ENCODE peak calls at places on chromosomes 2 and 18, in seven cellular contexts. L, X, A, Z, Y, U and F are unnamed samples.

GRCh38 chr2:161136696-161137324 is 23.4 kb upstream of the TANK start:
- DNase-seq in Z (no peak), Y (peak; percentile 87), U (no peak), A (no peak), L (no peak), X (no peak), F (no peak)

GRCh38 chr18:10122116-10122515 is 208.3 kb downstream of the VAPA start:
- DNase-seq in Z (no peak), Y (no peak), X (no peak), U (no peak), L (no peak), A (no peak), F (no peak)

GRCh38 chr2:239720411-239721365 is 304.5 kb downstream of the NDUFA10 start:
- DNase-seq in L (no peak), Z (no peak), Y (no peak), X (no peak), U (no peak), A (peak; percentile 37), F (no peak)

GRCh38 chr2:215535726-215536125 is 99.9 kb upstream of the FN1 start:
- DNase-seq in Y (no peak), Z (no peak), U (peak; percentile 48), A (no peak), L (no peak), X (no peak), F (no peak)

GRCh38 chr2:30346475-30347169 is 100.4 kb upstream of the LCLAT1 start:
- DNase-seq in A (peak; percentile 55), Y (no peak), Z (no peak), U (no peak), L (no peak), X (no peak), F (no peak)

GRCh38 chr2:29700560-29700959 is 220.8 kb downstream of the ALK start:
- DNase-seq in Y (no peak), A (no peak), X (no peak), L (no peak), U (no peak), Z (no peak), F (no peak)

GRCh38 chr18:23341383-23341782 is 111.7 kb upstream of the RIOK3 start:
- DNase-seq in Y (no peak), X (no peak), U (no peak), Z (no peak), L (no peak), A (no peak), F (no peak)

GRCh38 chr2:239227661-239228371 is 173.0 kb downstream of the HDAC4 start:
- DNase-seq in Y (no peak), X (no peak), A (no peak), U (no peak), L (no peak), Z (peak; percentile 82), F (no peak)

GRCh38 chr2:127597046-127597983 is 48.6 kb upstream of the GPR17 start:
- DNase-seq in X (no peak), U (no peak), Y (no peak), A (no peak), Z (no peak), L (no peak), F (no peak)

GRCh38 chr2:68465081-68465916 is 1.8 kb downstream of the FBXO48 start:
- DNase-seq in X (no peak), L (no peak), Z (no peak), Y (no peak), A (no peak), U (no peak), F (no peak)

GRCh38 chr2:185347445-185347844 is 391.2 kb upstream of the FSIP2 start:
- DNase-seq in Y (no peak), U (no peak), Z (no peak), L (no peak), X (no peak), A (no peak), F (no peak)

GRCh38 chr2:23486676-23487075 is 101.7 kb downstream of the KLHL29 start:
- DNase-seq in Y (no peak), A (no peak), L (no peak), Z (no peak), U (no peak), X (no peak), F (no peak)
- TF ChIP-seq TAF1 in Y (no peak), A (no peak), L (no peak), Z (no peak), U (no peak), X (no peak), F (no peak)

DNA sequence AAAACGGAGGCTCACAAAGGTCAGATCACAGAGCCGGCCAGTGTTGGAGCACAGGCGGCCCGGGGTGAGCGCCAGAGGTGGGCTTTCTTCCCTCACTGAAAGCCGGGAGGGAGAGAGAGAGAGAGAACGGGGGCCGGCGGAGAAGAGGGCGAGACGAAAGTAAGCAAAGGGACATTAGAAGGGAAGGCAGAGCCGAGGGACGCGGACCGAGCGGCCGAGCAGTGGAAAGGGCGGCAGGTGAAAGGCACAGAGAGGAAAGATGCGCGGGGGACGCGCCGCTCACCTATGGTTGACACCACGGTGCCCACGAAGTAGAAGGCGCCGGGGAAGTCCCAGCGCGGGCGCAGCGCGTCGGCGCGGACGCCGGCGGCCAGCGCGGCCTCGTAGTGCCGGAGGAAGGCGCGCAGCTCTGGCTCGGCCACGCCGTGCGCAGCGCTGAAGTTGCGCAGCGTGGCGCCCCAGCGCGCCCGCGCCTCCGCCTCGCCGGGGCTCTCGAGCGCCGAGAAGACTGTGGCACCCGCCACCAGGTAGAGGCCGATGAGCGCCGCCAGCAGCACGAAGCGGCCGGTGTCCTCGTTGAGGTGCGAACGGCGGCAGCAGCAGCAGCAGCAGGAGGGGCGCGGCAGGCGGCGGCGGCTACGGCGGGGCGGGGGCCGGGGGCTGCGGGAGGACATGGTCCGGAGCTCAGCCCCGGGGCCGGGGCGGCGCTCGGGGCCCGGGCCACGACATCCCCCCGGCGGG is 166.9 kb downstream of the MSH2 start:
- DNase-seq in U (no peak), L (peak; percentile 60), Z (peak; percentile 82), X (no peak), A (peak; percentile 64), Y (no peak), F (peak; percentile 42)
- TF ChIP-seq POLR2AphosphoS5 in U (no peak), L (no peak), Z (no peak), X (no peak), A (no peak), Y (no peak), F (no peak)

GRCh38 chr2:241844066-241844728 is 14.5 kb downstream of the PDCD1 start:
- DNase-seq in X (peak; percentile 83), L (peak; percentile 78), Y (no peak), A (peak; percentile 67), U (no peak), Z (peak; percentile 87), F (peak; percentile 78)

GRCh38 chr2:241842067-241842415 is 16.7 kb downstream of the PDCD1 start:
- DNase-seq in Z (no peak), Y (no peak), X (no peak), L (no peak), A (no peak), U (no peak), F (no peak)

GRCh38 chr2:241842620-241843211 is 16.0 kb downstream of the PDCD1 start:
- DNase-seq in X (no peak), A (peak; percentile 56), L (peak; percentile 70), Y (no peak), U (no peak), Z (peak; percentile 28), F (peak; percentile 70)

GRCh38 chr2:241844831-241845578 is 13.7 kb downstream of the PDCD1 start:
- DNase-seq in X (peak; percentile 16), U (no peak), A (peak; percentile 41), L (no peak), Z (no peak), Y (no peak), F (no peak)

DNA sequence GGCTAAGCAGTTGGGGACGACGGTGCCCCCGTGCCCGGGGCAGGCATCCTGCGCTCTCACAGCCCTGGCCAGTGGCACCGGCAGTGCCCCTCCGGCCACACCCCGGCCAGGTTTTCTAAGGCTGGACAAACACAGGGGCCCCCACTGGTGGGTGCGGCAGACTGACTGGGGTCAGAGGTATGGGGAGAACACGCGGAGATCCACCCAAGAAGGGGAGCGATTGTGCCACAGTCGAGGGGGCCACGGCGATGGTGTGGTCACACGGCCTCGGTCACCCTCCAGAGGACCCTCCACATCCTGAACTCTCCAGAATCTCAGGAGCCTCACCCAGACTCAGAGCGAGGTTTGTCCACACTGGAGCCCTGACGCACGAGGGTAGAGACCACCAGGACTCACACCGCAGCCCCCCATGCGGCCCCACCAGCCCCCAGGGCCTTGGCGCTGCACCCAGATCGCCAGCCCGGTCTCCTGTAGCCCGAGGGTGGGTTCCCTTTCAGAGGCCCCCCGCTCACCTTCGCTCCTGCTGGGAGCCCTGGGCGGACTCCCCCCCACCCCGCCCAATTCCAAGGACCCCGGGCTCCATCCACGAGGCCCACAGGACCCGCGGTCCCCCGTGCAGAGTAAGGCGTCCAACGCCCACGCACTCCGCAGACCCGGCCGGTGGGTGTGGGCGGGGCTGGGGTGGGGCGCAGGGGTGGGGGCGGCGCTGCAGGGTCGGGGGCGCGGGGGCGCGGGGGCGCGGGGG is 15.2 kb downstream of the PDCD1 start:
- DNase-seq in X (no peak), L (peak; percentile 28), Y (no peak), U (no peak), Z (no peak), A (peak; percentile 51), F (peak; percentile 28)
- TF ChIP-seq TAF1 in X (no peak), L (no peak), Y (no peak), U (no peak), Z (no peak), A (no peak), F (no peak)

DNA sequence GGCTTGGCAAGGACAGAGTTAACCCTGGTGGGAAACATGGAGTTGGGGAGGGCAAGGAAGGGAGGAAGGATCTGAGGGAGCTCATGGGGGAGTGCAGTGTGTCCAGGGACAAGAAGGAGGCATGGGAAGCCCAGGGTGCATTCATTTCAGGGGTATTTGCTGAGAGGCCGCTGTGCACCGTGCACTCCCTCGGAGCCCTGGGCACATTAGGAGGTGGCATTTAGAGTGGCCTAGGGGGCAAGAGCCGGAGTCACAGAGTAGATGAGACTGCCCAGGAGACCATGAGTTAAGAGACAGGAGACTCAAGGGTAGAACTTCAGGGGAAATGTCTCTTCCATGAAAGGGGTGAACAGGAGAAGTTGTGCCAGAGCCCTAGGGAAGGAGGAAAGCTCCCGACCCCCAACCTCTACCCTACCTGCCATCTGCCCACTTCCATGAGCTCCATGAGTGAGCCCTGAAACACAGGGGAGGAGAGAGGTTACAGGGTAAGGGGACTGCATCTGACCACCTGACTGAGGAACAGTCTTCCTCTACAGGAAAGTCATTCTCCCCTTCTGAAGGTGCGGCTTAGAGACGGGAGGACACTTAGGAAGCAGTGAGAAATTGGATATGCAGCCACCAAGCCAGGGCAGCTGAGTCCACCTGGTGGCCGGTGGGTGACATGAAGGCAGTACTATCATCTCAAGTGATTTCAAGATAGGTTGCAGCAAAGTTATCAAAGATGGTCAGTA is 58.5 kb upstream of the COPS8 start:
- DNase-seq in Y (no peak), U (peak; percentile 45), X (peak; percentile 38), A (peak; percentile 74), Z (peak; percentile 60), L (peak; percentile 18), F (no peak)
- TF ChIP-seq POLR2AphosphoS5 in Y (no peak), U (no peak), X (no peak), A (no peak), Z (no peak), L (no peak), F (no peak)

DNA sequence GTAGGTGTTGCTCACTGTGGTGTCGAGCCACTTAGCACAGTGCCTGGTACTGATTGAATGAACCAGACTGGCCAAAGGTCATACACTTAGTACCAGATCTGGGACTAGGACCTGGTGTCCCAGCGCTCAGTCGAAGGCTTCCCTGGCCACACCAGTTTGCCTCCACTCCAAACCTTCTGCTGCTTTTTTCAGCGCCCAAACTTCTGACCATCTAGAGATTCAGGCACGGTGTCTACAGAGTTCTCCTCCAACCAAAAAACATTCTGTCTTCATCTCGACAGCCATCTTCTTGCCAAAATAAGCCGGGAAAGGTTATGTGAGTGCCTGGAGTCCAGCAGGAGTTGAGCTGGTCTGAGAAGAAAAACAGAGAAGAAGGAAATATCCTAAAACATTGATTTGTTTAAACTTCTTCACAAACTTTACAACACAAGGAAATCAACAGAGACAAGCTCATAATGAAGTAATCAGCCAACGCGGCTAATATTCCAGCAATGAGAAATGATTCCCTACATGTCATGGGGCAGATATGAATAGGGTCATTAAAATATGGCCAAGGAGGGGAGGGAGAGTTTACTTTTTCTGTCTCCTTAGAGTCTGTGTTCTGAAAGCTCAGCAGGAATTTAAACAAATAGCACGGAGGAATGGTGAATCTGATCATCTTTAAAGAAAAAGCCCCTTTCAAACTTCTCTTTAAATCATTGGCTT is 2.3 kb upstream of the GLI2 start:
- DNase-seq in Z (no peak), X (no peak), A (no peak), U (no peak), L (no peak), Y (no peak), F (no peak)
- TF ChIP-seq TAF1 in Z (no peak), X (no peak), A (no peak), U (no peak), L (no peak), Y (no peak), F (no peak)